ENCODE peak calls at places on chromosomes 12 and 14, in eight cellular contexts. One of them, this sample, is unnamed.

GRCh38 chr12:120466560-120467315 is 2.8 kb downstream of the SRSF9 start:
- DNase-seq in H9: peak; percentile 72
- DNase-seq in renal cortical epithelial cell: peak; percentile 22
- DNase-seq in DMS53: peak; percentile 66
- DNase-seq in nucleus accumbens: no peak
- DNase-seq in tibial artery: no peak
- DNase-seq in GM12865: peak; percentile 51
- DNase-seq in posterior vena cava: no peak
- DNase-seq in this sample: no peak

GRCh38 chr14:72679106-72679505 is 214.8 kb downstream of the DPF3 start:
- DNase-seq in H9: no peak
- DNase-seq in renal cortical epithelial cell: no peak
- DNase-seq in DMS53: no peak
- DNase-seq in nucleus accumbens: no peak
- DNase-seq in tibial artery: no peak
- DNase-seq in GM12865: no peak
- DNase-seq in posterior vena cava: no peak
- DNase-seq in this sample: peak; percentile 37

GRCh38 chr14:100332797-100333196 is 9.7 kb downstream of the SLC25A47 start:
- DNase-seq in H9: no peak
- DNase-seq in renal cortical epithelial cell: peak; percentile 66
- DNase-seq in DMS53: peak; percentile 92
- DNase-seq in nucleus accumbens: no peak
- DNase-seq in tibial artery: no peak
- DNase-seq in GM12865: no peak
- DNase-seq in posterior vena cava: peak; percentile 65
- DNase-seq in this sample: no peak

GRCh38 chr14:49767473-49768300 is at the start of gene KLHDC2:
- DNase-seq in H9: peak; percentile 88
- DNase-seq in renal cortical epithelial cell: peak; percentile 62
- DNase-seq in DMS53: peak; percentile 94
- DNase-seq in nucleus accumbens: peak; percentile 81
- DNase-seq in tibial artery: peak; percentile 84
- DNase-seq in GM12865: peak; percentile 95
- DNase-seq in posterior vena cava: peak; percentile 97
- DNase-seq in this sample: peak; percentile 92

GRCh38 chr14:94540031-94540794 is 21.0 kb upstream of the SERPINA4 start:
- DNase-seq in H9: no peak
- DNase-seq in renal cortical epithelial cell: peak; percentile 4
- DNase-seq in DMS53: no peak
- DNase-seq in nucleus accumbens: no peak
- DNase-seq in tibial artery: no peak
- DNase-seq in GM12865: peak; percentile 61
- DNase-seq in posterior vena cava: no peak
- DNase-seq in this sample: no peak

GRCh38 chr12:95548056-95548538 is 3.2 kb downstream of the USP44 start:
- DNase-seq in H9: peak; percentile 61
- DNase-seq in renal cortical epithelial cell: no peak
- DNase-seq in DMS53: peak; percentile 75
- DNase-seq in nucleus accumbens: no peak
- DNase-seq in tibial artery: no peak
- DNase-seq in GM12865: no peak
- DNase-seq in posterior vena cava: no peak
- DNase-seq in this sample: peak; percentile 18

GRCh38 chr12:132236930-132237771 is 92.2 kb downstream of the GALNT9 start:
- DNase-seq in H9: no peak
- DNase-seq in renal cortical epithelial cell: no peak
- DNase-seq in DMS53: no peak
- DNase-seq in nucleus accumbens: no peak
- DNase-seq in tibial artery: no peak
- DNase-seq in GM12865: no peak
- DNase-seq in posterior vena cava: peak; percentile 64
- DNase-seq in this sample: no peak

GRCh38 chr12:1912580-1913376 is 5.7 kb downstream of the CACNA2D4 start:
- DNase-seq in H9: peak; percentile 36
- DNase-seq in renal cortical epithelial cell: peak; percentile 44
- DNase-seq in DMS53: no peak
- DNase-seq in nucleus accumbens: no peak
- DNase-seq in tibial artery: no peak
- DNase-seq in GM12865: no peak
- DNase-seq in posterior vena cava: no peak
- DNase-seq in this sample: no peak

GRCh38 chr14:77442196-77442595 is 15.2 kb downstream of the VIPAS39 start:
- DNase-seq in H9: no peak
- DNase-seq in renal cortical epithelial cell: no peak
- DNase-seq in DMS53: no peak
- DNase-seq in nucleus accumbens: no peak
- DNase-seq in tibial artery: no peak
- DNase-seq in GM12865: no peak
- DNase-seq in posterior vena cava: no peak
- DNase-seq in this sample: no peak

GRCh38 chr12:97940629-97941028 is 478.0 kb downstream of the RMST start:
- DNase-seq in H9: no peak
- DNase-seq in renal cortical epithelial cell: peak; percentile 61
- DNase-seq in DMS53: no peak
- DNase-seq in nucleus accumbens: no peak
- DNase-seq in tibial artery: no peak
- DNase-seq in GM12865: no peak
- DNase-seq in posterior vena cava: no peak
- DNase-seq in this sample: no peak

GRCh38 chr14:54374117-54374884 is 22.5 kb upstream of the CDKN3 start:
- DNase-seq in H9: no peak
- DNase-seq in renal cortical epithelial cell: no peak
- DNase-seq in DMS53: no peak
- DNase-seq in nucleus accumbens: no peak
- DNase-seq in tibial artery: no peak
- DNase-seq in GM12865: no peak
- DNase-seq in posterior vena cava: no peak
- DNase-seq in this sample: no peak

GRCh38 chr14:39423793-39424192 is 8.4 kb downstream of the FBXO33 start:
- DNase-seq in H9: no peak
- DNase-seq in renal cortical epithelial cell: no peak
- DNase-seq in DMS53: peak; percentile 4
- DNase-seq in nucleus accumbens: no peak
- DNase-seq in tibial artery: no peak
- DNase-seq in GM12865: no peak
- DNase-seq in posterior vena cava: no peak
- DNase-seq in this sample: no peak

GRCh38 chr14:100147691-100148464 is 11.6 kb downstream of the DEGS2 start:
- DNase-seq in H9: no peak
- DNase-seq in renal cortical epithelial cell: no peak
- DNase-seq in DMS53: no peak
- DNase-seq in nucleus accumbens: peak; percentile 57
- DNase-seq in tibial artery: no peak
- DNase-seq in GM12865: no peak
- DNase-seq in posterior vena cava: no peak
- DNase-seq in this sample: no peak

GRCh38 chr12:109938947-109939346 is 38.9 kb downstream of the TCHP start:
- DNase-seq in H9: no peak
- DNase-seq in renal cortical epithelial cell: no peak
- DNase-seq in DMS53: no peak
- DNase-seq in nucleus accumbens: no peak
- DNase-seq in tibial artery: no peak
- DNase-seq in GM12865: no peak
- DNase-seq in posterior vena cava: no peak
- DNase-seq in this sample: no peak

GRCh38 chr12:92927436-92928116 is 1.5 kb downstream of the EEA1 start:
- DNase-seq in H9: no peak
- DNase-seq in renal cortical epithelial cell: peak; percentile 85
- DNase-seq in DMS53: peak; percentile 25
- DNase-seq in nucleus accumbens: no peak
- DNase-seq in tibial artery: no peak
- DNase-seq in GM12865: peak; percentile 59
- DNase-seq in posterior vena cava: no peak
- DNase-seq in this sample: no peak

GRCh38 chr12:116382456-116382902 is 105.0 kb upstream of the MED13L start:
- DNase-seq in H9: no peak
- DNase-seq in renal cortical epithelial cell: no peak
- DNase-seq in DMS53: peak; percentile 56
- DNase-seq in nucleus accumbens: no peak
- DNase-seq in tibial artery: no peak
- DNase-seq in GM12865: no peak
- DNase-seq in posterior vena cava: peak; percentile 31
- DNase-seq in this sample: no peak